ENCODE peak calls at places on chromosome 22, in five cellular contexts. C is T-helper 2 cell, K is Daoy, T is iris pigment epithelial cell, H is foreskin keratinocyte. D is an unnamed sample.

GRCh38 chr22:43479311-43479710 is 67.5 kb downstream of the MPPED1 start:
- DNase-seq in C (no peak), K (no peak), T (no peak), H (no peak), D (no peak)

GRCh38 chr22:46578824-46579561 is 41.2 kb upstream of the GRAMD4 start:
- DNase-seq in C (no peak), K (peak), T (peak), H (no peak), D (no peak)

GRCh38 chr22:36134167-36134566 is 26.4 kb downstream of the APOL3 start:
- DNase-seq in C (peak), K (no peak), T (no peak), H (no peak), D (no peak)

GRCh38 chr22:47209077-47209514 is 446.6 kb downstream of the TBC1D22A start:
- DNase-seq in C (no peak), K (no peak), T (no peak), H (no peak), D (peak)

GRCh38 chr22:41857160-41857859 is 24.4 kb downstream of the SREBF2 start:
- DNase-seq in C (peak), K (peak), T (peak), H (peak), D (peak)

GRCh38 chr22:28237092-28237491 is 318.0 kb upstream of the PITPNB start:
- DNase-seq in C (no peak), K (no peak), T (no peak), H (no peak), D (no peak)

GRCh38 chr22:39907605-39908097 is 6.8 kb downstream of the GRAP2 start:
- DNase-seq in C (peak), K (no peak), T (no peak), H (no peak), D (no peak)

GRCh38 chr22:22021160-22021750 is 38.7 kb upstream of the TOP3B start:
- DNase-seq in C (no peak), K (peak), T (no peak), H (peak), D (no peak)

GRCh38 chr22:43263645-43264514 is 76.9 kb upstream of the TTLL12 start:
- DNase-seq in C (peak), K (peak), T (peak), H (peak), D (peak)

GRCh38 chr22:29661355-29661754 is 57.9 kb downstream of the NF2 start:
- DNase-seq in C (no peak), K (no peak), T (peak), H (peak), D (no peak)

GRCh38 chr22:23388492-23389009 is 191.5 kb downstream of the IGLL1 start:
- DNase-seq in C (no peak), K (no peak), T (no peak), H (no peak), D (no peak)

GRCh38 chr22:33302049-33302545 is 243.9 kb upstream of the SYN3 start:
- DNase-seq in C (peak), K (peak), T (peak), H (peak), D (peak)

GRCh38 chr22:50009251-50009650 is 3.3 kb downstream of the IL17REL start:
- DNase-seq in C (no peak), K (no peak), T (no peak), H (no peak), D (no peak)

GRCh38 chr22:32050678-32051515 is 7.8 kb downstream of the SLC5A1 start:
- DNase-seq in C (peak), K (peak), T (peak), H (peak), D (peak)

GRCh38 chr22:31954535-31955326 is 10.4 kb downstream of the YWHAH start:
- DNase-seq in C (no peak), K (peak), T (no peak), H (no peak), D (no peak)

GRCh38 chr22:33781396-33781795 is 138.9 kb downstream of the LARGE1 start:
- DNase-seq in C (no peak), K (peak), T (no peak), H (no peak), D (no peak)

GRCh38 chr22:29032014-29032475 is 29.6 kb downstream of the C22orf31 start:
- DNase-seq in C (no peak), K (no peak), T (peak), H (peak), D (peak)

GRCh38 chr22:42915980-42916765 is 59.1 kb upstream of the ARFGAP3 start:
- DNase-seq in C (no peak), K (no peak), T (no peak), H (no peak), D (no peak)

GRCh38 chr22:49718396-49718795 is 109.3 kb downstream of the BRD1 start:
- DNase-seq in C (no peak), K (no peak), T (no peak), H (no peak), D (no peak)

GRCh38 chr22:44623771-44624510 is 78.1 kb upstream of the PRR5 start:
- DNase-seq in C (peak), K (peak), T (peak), H (no peak), D (no peak)

GRCh38 chr22:39254789-39255298 is 10.1 kb upstream of the PDGFB start:
- DNase-seq in C (peak), K (peak), T (peak), H (no peak), D (peak)

GRCh38 chr22:38017939-38018885 is 33.9 kb upstream of the SOX10 start:
- DNase-seq in C (no peak), K (no peak), T (no peak), H (no peak), D (no peak)

GRCh38 chr22:20319745-20320658 is at the start of gene DGCR6L:
- DNase-seq in C (peak), K (peak), T (peak), H (peak), D (peak)

GRCh38 chr22:31739795-31740201 is 10.1 kb downstream of the PRR14L start:
- DNase-seq in C (no peak), K (no peak), T (peak), H (no peak), D (no peak)

GRCh38 chr22:27638329-27639179 is 163.0 kb downstream of the MN1 start:
- DNase-seq in C (no peak), K (no peak), T (no peak), H (no peak), D (no peak)

GRCh38 chr22:41479671-41480396 is 10.9 kb downstream of the ACO2 start:
- DNase-seq in C (no peak), K (peak), T (peak), H (no peak), D (no peak)

GRCh38 chr22:31883989-31884388 is 60.3 kb upstream of the YWHAH start:
- DNase-seq in C (no peak), K (no peak), T (no peak), H (no peak), D (no peak)

GRCh38 chr22:29716814-29717213 is 3.0 kb upstream of the CABP7 start:
- DNase-seq in C (peak), K (peak), T (peak), H (peak), D (peak)

GRCh38 chr22:48093981-48094380 is 1331.5 kb downstream of the TBC1D22A start:
- DNase-seq in C (no peak), K (no peak), T (no peak), H (no peak), D (no peak)

GRCh38 chr22:36218648-36219047 is 17.0 kb upstream of the APOL4 start:
- DNase-seq in C (no peak), K (no peak), T (no peak), H (no peak), D (no peak)

GRCh38 chr22:30823015-30823370 is 128.3 kb downstream of the OSBP2 start:
- DNase-seq in C (no peak), K (no peak), T (no peak), H (no peak), D (no peak)

GRCh38 chr22:38940985-38941384 is 16.4 kb upstream of the APOBEC3A start:
- DNase-seq in C (peak), K (peak), T (no peak), H (no peak), D (no peak)